ENCODE peak calls at places on chromosome 15, in ten cellular contexts. D is GM12865, W is uterus, G is cardiac fibroblast, S is bronchial epithelial cell, L is right atrium auricular region, B is fibroblast of lung, J is psoas muscle, F is transverse colon, Z is heart right ventricle. O is an unnamed sample.

GRCh38 chr15:90049666-90050604 is 48.8 kb downstream of the ZNF710 start:
- DNase-seq in D (no peak), W (no peak), G (no peak), S (no peak), L (no peak), B (no peak), J (peak; percentile 12), F (no peak), Z (no peak), O (no peak)

GRCh38 chr15:36589971-36590370 is 10.5 kb downstream of the CDIN1 start:
- DNase-seq in D (no peak), W (no peak), G (peak; percentile 39), S (no peak), L (no peak), B (peak; percentile 28), J (no peak), F (no peak), Z (no peak), O (no peak)

GRCh38 chr15:64443016-64443415 is 17.4 kb upstream of the ZNF609 start:
- DNase-seq in D (no peak), W (no peak), G (no peak), S (no peak), L (no peak), B (no peak), J (no peak), F (no peak), Z (no peak), O (no peak)

GRCh38 chr15:55270301-55270700 is 19.3 kb downstream of the RAB27A start:
- DNase-seq in D (no peak), W (no peak), G (no peak), S (no peak), L (no peak), B (no peak), J (no peak), F (no peak), Z (no peak), O (no peak)

GRCh38 chr15:101201411-101202174 is 50.3 kb downstream of the CHSY1 start:
- DNase-seq in D (no peak), W (peak; percentile 89), G (peak; percentile 98), S (peak; percentile 87), L (peak; percentile 97), B (peak; percentile 99), J (peak; percentile 89), F (peak; percentile 67), Z (peak; percentile 84), O (peak; percentile 95)

GRCh38 chr15:80892414-80892813 is 97.2 kb downstream of the MESD start:
- DNase-seq in D (no peak), W (no peak), G (no peak), S (no peak), L (no peak), B (no peak), J (no peak), F (no peak), Z (no peak), O (no peak)

GRCh38 chr15:25784876-25785642 is 78.1 kb downstream of the ATP10A start:
- DNase-seq in D (no peak), W (no peak), G (peak; percentile 33), S (no peak), L (peak; percentile 74), B (peak; percentile 73), J (no peak), F (no peak), Z (no peak), O (no peak)

GRCh38 chr15:31300981-31301686 is 25.5 kb upstream of the KLF13 start:
- DNase-seq in D (no peak), W (no peak), G (no peak), S (no peak), L (peak; percentile 57), B (no peak), J (no peak), F (no peak), Z (no peak), O (no peak)

GRCh38 chr15:59461521-59461920 is 23.5 kb downstream of the FAM81A start:
- DNase-seq in D (no peak), W (no peak), G (no peak), S (no peak), L (no peak), B (no peak), J (no peak), F (no peak), Z (no peak), O (no peak)

GRCh38 chr15:59453474-59454215 is 15.7 kb downstream of the FAM81A start:
- DNase-seq in D (no peak), W (no peak), G (no peak), S (no peak), L (no peak), B (no peak), J (no peak), F (no peak), Z (no peak), O (no peak)

GRCh38 chr15:59456114-59456513 is 18.1 kb downstream of the FAM81A start:
- DNase-seq in D (no peak), W (no peak), G (no peak), S (peak; percentile 84), L (no peak), B (no peak), J (no peak), F (peak; percentile 89), Z (no peak), O (no peak)

DNA sequence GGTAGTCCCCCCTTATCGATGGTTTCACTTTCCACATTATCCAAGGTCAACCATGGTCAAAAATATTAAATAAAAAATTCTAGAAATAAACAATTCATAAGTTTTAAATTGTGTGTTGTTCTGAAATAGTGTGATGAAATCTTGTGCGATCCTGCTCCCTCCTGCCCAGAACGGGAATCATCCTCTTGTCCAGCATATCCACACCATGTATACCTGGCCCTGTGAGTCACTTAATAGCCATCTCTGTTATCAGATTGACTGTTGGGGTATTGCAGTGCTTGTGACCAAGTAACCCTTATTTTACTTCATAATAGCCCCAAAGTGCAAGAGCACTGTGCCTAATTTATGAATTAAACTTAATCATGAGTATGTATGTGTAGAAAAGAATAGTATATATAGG is 19.1 kb downstream of the FAM81A start:
- DNase-seq in D (no peak), W (no peak), G (no peak), S (peak; percentile 51), L (no peak), B (peak; percentile 9), J (no peak), F (no peak), Z (no peak), O (no peak)
- TF ChIP-seq CTCF in D (no peak), W (no peak), G (no peak), S (no peak), L (no peak), B (no peak), J (no peak), F (no peak), Z (no peak), O (no peak)

GRCh38 chr15:40256642-40257235 is 17.9 kb downstream of the PAK6 start:
- DNase-seq in D (no peak), W (no peak), G (peak; percentile 23), S (no peak), L (no peak), B (no peak), J (no peak), F (no peak), Z (no peak), O (no peak)

GRCh38 chr15:40255033-40255432 is 16.2 kb downstream of the PAK6 start:
- DNase-seq in D (no peak), W (no peak), G (no peak), S (no peak), L (no peak), B (no peak), J (no peak), F (no peak), Z (no peak), O (no peak)

GRCh38 chr15:40258544-40258943 is 19.7 kb downstream of the PAK6 start:
- DNase-seq in D (no peak), W (no peak), G (no peak), S (no peak), L (no peak), B (no peak), J (no peak), F (no peak), Z (no peak), O (no peak)

GRCh38 chr15:40257656-40258450 is 19.0 kb downstream of the PAK6 start:
- DNase-seq in D (no peak), W (no peak), G (no peak), S (no peak), L (no peak), B (no peak), J (no peak), F (no peak), Z (no peak), O (no peak)

DNA sequence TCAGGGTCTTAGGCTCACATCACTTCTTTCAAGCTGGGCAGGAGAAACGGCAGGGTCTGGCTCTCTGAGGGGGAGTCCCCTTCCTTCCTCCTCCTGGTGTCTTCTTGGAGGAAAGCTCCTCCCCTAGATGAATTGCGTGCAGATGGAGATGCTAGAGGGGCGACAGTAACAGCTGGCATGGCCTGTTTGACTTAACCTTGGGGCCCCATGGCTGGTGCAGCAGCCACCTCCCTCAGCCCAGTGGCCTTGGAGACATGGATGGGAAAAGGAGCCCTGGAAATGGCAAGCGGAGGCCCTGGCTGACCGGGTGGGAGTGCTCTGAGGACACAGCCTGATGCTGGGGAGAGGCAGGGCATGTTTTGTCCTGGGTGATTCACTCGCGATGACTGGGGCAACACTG is 20.2 kb downstream of the PAK6 start:
- DNase-seq in D (no peak), W (no peak), G (no peak), S (no peak), L (no peak), B (no peak), J (no peak), F (no peak), Z (no peak), O (no peak)
- H3K4me3 ChIP-seq in D (no peak overlapping the region), W (no peak overlapping the region), G (no peak overlapping the region), S (no peak overlapping the region), L (no peak overlapping the region), B (no peak overlapping the region), J (no peak overlapping the region), F (no peak overlapping the region), Z (no peak overlapping the region), O (no peak overlapping the region)

DNA sequence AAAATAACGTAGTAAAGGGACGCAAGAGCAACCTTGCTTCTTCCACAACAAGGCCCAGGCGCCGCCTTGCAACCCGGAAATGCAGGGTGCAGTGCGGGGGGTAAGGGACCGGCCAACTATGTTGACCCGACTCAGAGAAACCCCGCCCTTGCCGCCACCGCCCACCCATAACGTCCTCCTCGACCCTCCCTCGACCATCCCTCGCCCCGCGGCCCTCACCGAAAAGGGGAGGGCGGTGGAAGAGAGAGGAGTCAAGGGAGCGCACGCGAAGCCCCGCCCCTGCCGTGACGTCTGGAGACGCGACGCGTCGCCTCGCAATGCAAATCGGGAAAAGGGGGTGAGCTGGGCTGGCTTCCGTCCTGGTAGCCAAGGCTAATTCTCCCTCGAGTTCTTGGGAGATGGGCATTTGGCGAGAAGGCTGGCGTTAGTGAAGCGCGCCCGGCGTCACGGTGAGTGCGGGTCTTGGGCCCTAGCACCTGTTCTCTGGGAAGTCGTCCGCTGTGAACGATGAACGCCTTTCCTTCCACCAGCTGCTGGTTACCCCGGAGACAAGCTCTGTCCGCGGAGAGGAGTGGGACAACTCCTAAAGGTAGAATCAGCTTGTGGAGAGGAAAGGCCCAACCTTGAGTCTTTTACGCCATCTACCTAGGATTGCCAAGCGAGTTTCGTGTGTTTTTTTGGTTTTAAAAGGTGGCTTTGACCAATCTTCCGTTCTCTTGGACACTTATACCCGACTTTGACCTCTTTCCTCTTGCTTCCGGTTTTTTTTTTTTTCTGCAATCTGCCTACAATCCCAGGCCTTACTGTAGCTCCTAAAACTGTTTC is at the start of gene USP8:
- DNase-seq in D (peak; percentile 98), W (peak; percentile 94), G (peak; percentile 99), S (peak; percentile 90), L (peak; percentile 95), B (peak; percentile 97), J (peak; percentile 96), F (peak; percentile 96), Z (peak; percentile 97), O (peak; percentile 91)
- TF ChIP-seq CTCF in D (no peak), W (no peak), G (no peak), S (no peak), L (no peak), B (no peak), J (no peak), F (no peak), Z (no peak), O (no peak)

DNA sequence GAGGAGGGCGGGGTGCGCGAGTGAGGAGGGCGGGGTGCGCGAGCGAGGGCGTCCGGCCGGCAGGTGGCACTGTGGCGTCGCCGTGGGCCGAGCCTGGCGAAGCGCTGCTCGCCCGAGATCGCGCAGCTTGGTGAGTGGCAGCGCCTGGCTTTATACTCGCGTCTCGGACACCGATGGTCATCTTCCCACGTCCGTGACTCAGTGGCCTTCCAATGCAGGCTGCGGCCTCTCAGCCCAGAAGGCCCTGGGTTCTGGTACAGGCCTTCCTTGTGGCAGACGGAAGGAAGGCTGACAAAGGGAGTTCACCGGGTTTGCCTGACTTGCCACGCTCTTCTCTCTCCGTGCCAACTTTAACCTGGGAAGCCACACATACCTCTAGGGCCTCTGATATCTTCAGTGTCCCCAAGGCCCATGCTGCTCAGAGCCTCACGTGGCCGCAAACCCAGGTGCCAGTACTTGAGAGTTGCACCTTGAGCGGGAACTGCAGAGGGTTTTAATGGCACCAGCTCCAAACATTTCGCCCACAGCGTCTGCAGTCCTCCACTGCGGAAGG is 195.3 kb upstream of the LYSMD4 start:
- DNase-seq in D (peak; percentile 88), W (peak; percentile 74), G (peak; percentile 86), S (peak; percentile 18), L (peak; percentile 85), B (peak; percentile 72), J (peak; percentile 76), F (peak; percentile 87), Z (peak; percentile 91), O (peak; percentile 35)
- H3K4me3 ChIP-seq in D (peak overlapping the region; percentile 76), W (peak overlapping the region; percentile 33), G (peak overlapping the region; percentile 44), S (peak overlapping the region; percentile 39), L (peak overlapping the region; percentile 25), B (peak overlapping the region; percentile 46), J (peak overlapping the region; percentile 68), F (peak overlapping the region; percentile 57), Z (peak overlapping the region; percentile 21), O (peak overlapping the region; percentile 39)